ENCODE peak calls at places on chromosomes 2 and 18, in six cellular contexts. T is fibroblast of mammary gland, L is AG10803, B is epithelial cell of esophagus, O is fibroblast of lung, Q is brain microvascular endothelial cell. W is an unnamed sample.

GRCh38 chr2:179898873-179899272 is 37.5 kb upstream of the ZNF385B start:
- DNase-seq in B (peak; percentile 61), T (peak; percentile 50), O (peak; percentile 11), Q (peak; percentile 39), L (peak; percentile 19), W (peak; percentile 6)

GRCh38 chr2:127606594-127607398 is 39.2 kb upstream of the GPR17 start:
- DNase-seq in O (no peak), T (no peak), L (no peak), B (no peak), Q (no peak), W (no peak)

GRCh38 chr2:2750867-2751714 is 420.0 kb upstream of the MYT1L start:
- DNase-seq in B (no peak), Q (no peak), O (no peak), T (no peak), L (no peak), W (no peak)

GRCh38 chr2:237743561-237744269 is 54.9 kb upstream of the RBM44 start:
- DNase-seq in Q (peak; percentile 23), L (peak; percentile 40), T (peak; percentile 68), O (peak; percentile 29), B (peak; percentile 68), W (peak; percentile 35)

GRCh38 chr2:15940661-15941482 is 522 bp downstream of the MYCN start:
- DNase-seq in O (no peak), T (no peak), B (peak; percentile 11), L (no peak), Q (no peak), W (peak; percentile 11)

GRCh38 chr2:30252723-30253688 is 21.7 kb downstream of the LBH start:
- DNase-seq in L (peak; percentile 65), O (peak; percentile 97), T (peak; percentile 56), B (peak; percentile 92), Q (peak; percentile 87), W (peak; percentile 56)

GRCh38 chr2:8535821-8536685 is 145.8 kb upstream of the ID2 start:
- DNase-seq in O (peak; percentile 30), T (peak; percentile 19), Q (no peak), B (no peak), L (no peak), W (no peak)

GRCh38 chr2:223494987-223495386 is 107.2 kb downstream of the SCG2 start:
- DNase-seq in L (peak; percentile 49), Q (no peak), O (peak; percentile 45), T (peak; percentile 31), B (no peak), W (no peak)

GRCh38 chr18:37567994-37568359 is 2.4 kb upstream of the CELF4 start:
- DNase-seq in B (no peak), Q (no peak), O (no peak), T (no peak), L (no peak), W (no peak)

GRCh38 chr2:212770240-212770639 is 231.6 kb upstream of the ERBB4 start:
- DNase-seq in T (peak; percentile 7), Q (no peak), L (peak; percentile 5), O (no peak), B (no peak), W (no peak)

GRCh38 chr18:43160509-43160908 is 45.0 kb upstream of the RIT2 start:
- DNase-seq in L (no peak), Q (peak; percentile 16), B (no peak), T (peak; percentile 63), O (peak; percentile 82), W (peak; percentile 13)

GRCh38 chr18:33210575-33211189 is 229.8 kb downstream of the CCDC178 start:
- DNase-seq in O (peak; percentile 29), T (peak; percentile 43), B (peak; percentile 44), Q (peak; percentile 20), L (peak; percentile 19), W (peak; percentile 46)

GRCh38 chr2:25757906-25758305 is 84.5 kb upstream of the DTNB start:
- DNase-seq in B (peak; percentile 64), Q (no peak), L (no peak), O (no peak), T (no peak), W (no peak)

GRCh38 chr2:67671464-67672450 is 274.6 kb downstream of the ETAA1 start:
- DNase-seq in Q (no peak), T (no peak), L (no peak), B (no peak), O (no peak), W (no peak)

GRCh38 chr18:23862071-23862470 is 152.5 kb upstream of the TTC39C start:
- DNase-seq in O (peak; percentile 96), Q (peak; percentile 75), B (peak; percentile 69), T (peak; percentile 58), L (peak; percentile 95), W (peak; percentile 92)

GRCh38 chr2:113136828-113137775 is 9.7 kb downstream of the IL1RN start:
- DNase-seq in T (peak; percentile 50), L (peak; percentile 39), Q (peak; percentile 41), B (peak; percentile 64), O (no peak), W (peak; percentile 74)

GRCh38 chr2:45132551-45132950 is 123.3 kb upstream of the SIX2 start:
- DNase-seq in O (no peak), T (no peak), B (no peak), Q (no peak), L (no peak), W (no peak)

GRCh38 chr2:19140463-19141208 is 217.8 kb downstream of the OSR1 start:
- DNase-seq in Q (peak; percentile 88), O (peak; percentile 98), B (peak; percentile 86), L (peak; percentile 57), T (peak; percentile 70), W (peak; percentile 92)

GRCh38 chr18:49094136-49094535 is 143.4 kb upstream of the SMAD7 start:
- DNase-seq in Q (peak; percentile 85), L (peak; percentile 58), T (peak; percentile 87), O (peak; percentile 22), B (no peak), W (peak; percentile 18)

GRCh38 chr2:174465327-174465726 is 21.5 kb downstream of the GPR155 start:
- DNase-seq in T (no peak), O (no peak), L (no peak), B (no peak), Q (no peak), W (no peak)

GRCh38 chr18:57807336-57808117 is 4.4 kb upstream of the ATP8B1 start:
- DNase-seq in B (peak; percentile 20), Q (no peak), L (peak; percentile 88), T (peak; percentile 81), O (peak; percentile 89), W (peak; percentile 67)

GRCh38 chr2:45675130-45675812 is 23.8 kb downstream of the PRKCE start:
- DNase-seq in L (peak; percentile 54), O (no peak), B (peak; percentile 93), T (peak; percentile 77), Q (no peak), W (no peak)

GRCh38 chr18:11154369-11154982 is 5.1 kb upstream of the PIEZO2 start:
- DNase-seq in T (peak; percentile 67), L (peak; percentile 55), B (peak; percentile 24), O (peak; percentile 51), Q (no peak), W (peak; percentile 71)

GRCh38 chr2:112493858-112494648 is 12.1 kb downstream of the TTL start:
- DNase-seq in B (peak; percentile 89), L (peak; percentile 78), O (peak; percentile 69), Q (peak; percentile 69), T (peak; percentile 75), W (peak; percentile 84)

GRCh38 chr2:159755788-159756187 is 42.2 kb downstream of the CD302 start:
- DNase-seq in O (peak; percentile 66), L (no peak), T (peak; percentile 38), B (peak; percentile 99), Q (peak; percentile 33), W (peak; percentile 47)

GRCh38 chr18:24695168-24695567 is 234.7 kb downstream of the HRH4 start:
- DNase-seq in T (no peak), Q (no peak), L (no peak), B (no peak), O (no peak), W (no peak)

GRCh38 chr2:11132036-11132671 is 23.1 kb upstream of the SLC66A3 start:
- DNase-seq in L (no peak), Q (no peak), T (no peak), B (no peak), O (no peak), W (no peak)
- H3K4me3 ChIP-seq in L (no peak overlapping the region), Q (no peak overlapping the region), T (no peak overlapping the region), B (no peak overlapping the region), O (no peak overlapping the region), W (peak overlapping the region; percentile 52)

GRCh38 chr2:158754303-158754611 is 40.9 kb upstream of the DAPL1 start:
- DNase-seq in O (no peak), B (no peak), L (no peak), T (no peak), Q (no peak), W (no peak)
- TF ChIP-seq CTCF in O (no peak), B (no peak), L (no peak), T (no peak), Q (no peak), W (no peak)

DNA sequence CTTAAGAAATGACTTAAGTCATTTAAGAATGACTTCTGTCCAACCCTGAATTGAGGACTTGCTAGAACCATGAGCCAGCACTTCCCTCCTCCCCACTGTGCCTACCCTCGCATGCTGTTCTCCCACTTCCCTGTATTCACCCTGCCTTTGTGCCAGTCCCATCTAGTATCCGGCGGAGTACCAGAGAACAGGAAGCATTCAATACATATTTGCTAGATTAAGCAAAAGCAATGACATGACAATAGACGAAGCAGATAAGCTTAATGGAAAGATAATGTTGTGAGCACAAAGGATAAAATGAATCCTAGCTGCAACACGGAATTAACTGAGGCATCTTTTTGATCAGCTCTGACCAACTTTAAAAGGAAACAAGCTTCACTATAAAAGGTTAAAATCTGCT is 328.5 kb downstream of the TDRD15 start:
- DNase-seq in Q (no peak), O (no peak), L (no peak), T (no peak), B (no peak), W (no peak)
- H3K4me3 ChIP-seq in Q (no peak overlapping the region), O (no peak overlapping the region), L (no peak overlapping the region), T (no peak overlapping the region), B (no peak overlapping the region), W (no peak overlapping the region)

DNA sequence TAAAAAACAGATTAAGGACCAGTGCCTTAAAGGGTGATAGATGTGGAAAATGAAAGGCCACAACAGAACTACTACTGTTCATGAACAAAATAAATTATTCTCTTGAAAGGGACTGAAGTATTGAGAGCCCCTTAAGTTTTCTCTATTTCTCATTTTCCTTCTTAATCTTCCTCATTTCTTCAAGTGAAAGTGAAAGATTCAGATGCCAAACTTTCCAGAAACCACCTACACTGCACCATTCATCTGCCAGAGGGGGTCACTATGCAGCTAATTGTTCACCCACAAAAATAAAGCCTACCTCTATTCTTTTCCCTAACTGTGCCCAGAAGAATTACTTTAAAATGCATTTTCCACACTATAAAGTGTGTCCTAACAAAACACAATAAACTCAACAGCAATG is 140.1 kb downstream of the NR4A2 start:
- DNase-seq in L (no peak), T (peak; percentile 7), B (no peak), O (no peak), Q (no peak), W (no peak)
- TF ChIP-seq CTCF in L (peak; percentile 37), T (peak; percentile 27), B (no peak), O (peak; percentile 15), Q (peak; percentile 13), W (no peak)

GRCh38 chr2:129381789-129382188 is 597.7 kb upstream of the RAB6C start:
- DNase-seq in T (no peak), B (no peak), Q (no peak), O (no peak), L (no peak), W (no peak)
- H3K4me3 ChIP-seq in T (no peak overlapping the region), B (no peak overlapping the region), Q (no peak overlapping the region), O (no peak overlapping the region), L (no peak overlapping the region), W (no peak overlapping the region)